ENCODE peak calls at places on chromosomes 5 and 9, in four cellular contexts. V, R, W and X are unnamed samples.

GRCh38 chr9:21385131-21385665 is at the start of gene IFNA2:
- DNase-seq in V (no peak), R (no peak), W (no peak), X (no peak)

GRCh38 chr9:137286980-137287383 is 9.5 kb downstream of the TOR4A start:
- DNase-seq in V (no peak), R (peak), W (peak), X (peak)

GRCh38 chr9:70303268-70303667 is 44.5 kb downstream of the SMC5 start:
- DNase-seq in V (no peak), R (no peak), W (no peak), X (peak)

GRCh38 chr5:32984851-32985250 is 273.7 kb downstream of the NPR3 start:
- DNase-seq in V (no peak), R (no peak), W (no peak), X (no peak)

GRCh38 chr9:128998462-128998861 is 29.7 kb downstream of the SH3GLB2 start:
- DNase-seq in V (no peak), R (no peak), W (no peak), X (no peak)

GRCh38 chr5:109652096-109652495 is 37.6 kb upstream of the MAN2A1 start:
- DNase-seq in V (no peak), R (no peak), W (no peak), X (peak)

GRCh38 chr9:93255994-93256877 is 72.3 kb downstream of the WNK2 start:
- DNase-seq in V (peak), R (no peak), W (no peak), X (no peak)

GRCh38 chr5:170302729-170303501 is 5.3 kb upstream of the LCP2 start:
- DNase-seq in V (no peak), R (peak), W (no peak), X (no peak)

GRCh38 chr5:74107899-74108298 is 481.9 kb downstream of the ARHGEF28 start:
- DNase-seq in V (no peak), R (no peak), W (no peak), X (no peak)

GRCh38 chr5:16812911-16813310 is 123.2 kb downstream of the MYO10 start:
- DNase-seq in V (no peak), R (peak), W (no peak), X (peak)

GRCh38 chr9:93346240-93347112 is 105.0 kb upstream of the FAM120A start:
- DNase-seq in V (no peak), R (no peak), W (peak), X (no peak)

GRCh38 chr5:75373862-75374261 is 36.8 kb downstream of the HMGCR start:
- DNase-seq in V (no peak), R (no peak), W (no peak), X (no peak)

GRCh38 chr9:22274477-22274876 is 172.1 kb upstream of the DMRTA1 start:
- DNase-seq in V (no peak), R (no peak), W (no peak), X (no peak)

GRCh38 chr5:138784590-138784989 is 31.4 kb downstream of the CTNNA1 start:
- DNase-seq in V (no peak), R (no peak), W (no peak), X (peak)

GRCh38 chr9:124164800-124165199 is 92.9 kb upstream of the NEK6 start:
- DNase-seq in V (peak), R (no peak), W (no peak), X (peak)

GRCh38 chr5:108521011-108521700 is 139.3 kb upstream of the FBXL17 start:
- DNase-seq in V (no peak), R (peak), W (peak), X (no peak)

GRCh38 chr9:6984941-6985578 is 227.3 kb downstream of the KDM4C start:
- DNase-seq in V (no peak), R (no peak), W (no peak), X (peak)

GRCh38 chr5:1192971-1193590 is 8.3 kb upstream of the SLC6A19 start:
- DNase-seq in V (no peak), R (no peak), W (no peak), X (no peak)

GRCh38 chr5:73380710-73381586 is 67.6 kb downstream of the FOXD1 start:
- DNase-seq in V (no peak), R (no peak), W (no peak), X (no peak)

GRCh38 chr9:8457050-8457449 is 657.5 kb upstream of the DMAC1 start:
- DNase-seq in V (no peak), R (no peak), W (no peak), X (no peak)

GRCh38 chr9:76218151-76218867 is 175.9 kb downstream of the RFK start:
- DNase-seq in V (no peak), R (no peak), W (no peak), X (no peak)

GRCh38 chr5:89213584-89213983 is 330.6 kb upstream of the MEF2C start:
- DNase-seq in V (no peak), R (peak), W (peak), X (peak)

GRCh38 chr5:54291498-54291897 is 18.9 kb downstream of the ARL15 start:
- DNase-seq in V (no peak), R (no peak), W (no peak), X (no peak)

GRCh38 chr5:151811593-151812321 is 40.0 kb downstream of the G3BP1 start:
- DNase-seq in V (no peak), R (no peak), W (peak), X (peak)

GRCh38 chr5:97044057-97044456 is 98.4 kb downstream of the LIX1 start:
- DNase-seq in V (no peak), R (peak), W (peak), X (no peak)

GRCh38 chr9:88534456-88535225 is at the start of gene NXNL2:
- DNase-seq in V (peak), R (peak), W (peak), X (peak)

GRCh38 chr5:168364738-168365550 is 73.5 kb downstream of the WWC1 start:
- DNase-seq in V (peak), R (no peak), W (peak), X (peak)
- H3K4me3 ChIP-seq in V (no peak), R (no peak), W (no peak), X (no peak)

GRCh38 chr5:132526290-132526973 is 16.9 kb downstream of the IL5 start:
- DNase-seq in V (no peak), R (peak), W (peak), X (peak)
- TF ChIP-seq CTCF in V (no peak), R (peak), W (peak), X (peak)

DNA sequence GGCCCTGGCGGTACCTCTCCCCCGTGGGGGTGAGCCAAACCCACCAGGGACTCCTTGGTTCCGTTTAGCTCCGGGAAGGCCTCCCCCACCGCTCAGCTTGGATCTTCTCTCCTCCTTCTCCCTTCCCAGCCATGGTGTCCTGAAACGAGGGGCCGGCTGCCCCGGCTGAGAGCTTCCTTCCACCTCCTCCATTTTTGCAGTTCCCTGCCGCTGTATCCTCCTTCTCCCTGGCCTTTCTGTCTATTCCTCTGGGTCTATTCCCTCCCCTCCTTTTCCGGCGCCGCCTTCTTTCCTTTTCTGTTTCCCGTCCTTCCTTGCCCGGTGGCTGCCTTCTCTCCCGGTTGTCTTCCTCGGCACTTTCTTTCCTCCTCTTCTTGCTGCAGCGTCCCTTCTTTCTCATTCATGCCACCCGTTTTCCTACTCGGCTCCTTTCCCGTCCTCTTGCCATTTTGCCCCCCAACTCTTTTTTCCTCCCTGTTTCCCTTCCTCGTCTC is 110.4 kb downstream of the LIFR start:
- DNase-seq in V (no peak), R (no peak), W (no peak), X (no peak)
- H3K4me3 ChIP-seq in V (no peak), R (no peak), W (peak), X (peak)

GRCh38 chr5:115841382-115842088 is at the start of the genes AP3S1 and ATG12:
- DNase-seq in V (peak), R (peak), W (peak), X (peak)

GRCh38 chr5:115843444-115844130 is 1.9 kb downstream of the AP3S1 start:
- DNase-seq in V (no peak), R (no peak), W (no peak), X (no peak)

GRCh38 chr5:115840825-115841224 is 540 bp downstream of the ATG12 start:
- DNase-seq in V (no peak), R (no peak), W (no peak), X (no peak)

GRCh38 chr5:115842952-115843351 is 1.2 kb downstream of the AP3S1 start:
- DNase-seq in V (no peak), R (no peak), W (no peak), X (no peak)

DNA sequence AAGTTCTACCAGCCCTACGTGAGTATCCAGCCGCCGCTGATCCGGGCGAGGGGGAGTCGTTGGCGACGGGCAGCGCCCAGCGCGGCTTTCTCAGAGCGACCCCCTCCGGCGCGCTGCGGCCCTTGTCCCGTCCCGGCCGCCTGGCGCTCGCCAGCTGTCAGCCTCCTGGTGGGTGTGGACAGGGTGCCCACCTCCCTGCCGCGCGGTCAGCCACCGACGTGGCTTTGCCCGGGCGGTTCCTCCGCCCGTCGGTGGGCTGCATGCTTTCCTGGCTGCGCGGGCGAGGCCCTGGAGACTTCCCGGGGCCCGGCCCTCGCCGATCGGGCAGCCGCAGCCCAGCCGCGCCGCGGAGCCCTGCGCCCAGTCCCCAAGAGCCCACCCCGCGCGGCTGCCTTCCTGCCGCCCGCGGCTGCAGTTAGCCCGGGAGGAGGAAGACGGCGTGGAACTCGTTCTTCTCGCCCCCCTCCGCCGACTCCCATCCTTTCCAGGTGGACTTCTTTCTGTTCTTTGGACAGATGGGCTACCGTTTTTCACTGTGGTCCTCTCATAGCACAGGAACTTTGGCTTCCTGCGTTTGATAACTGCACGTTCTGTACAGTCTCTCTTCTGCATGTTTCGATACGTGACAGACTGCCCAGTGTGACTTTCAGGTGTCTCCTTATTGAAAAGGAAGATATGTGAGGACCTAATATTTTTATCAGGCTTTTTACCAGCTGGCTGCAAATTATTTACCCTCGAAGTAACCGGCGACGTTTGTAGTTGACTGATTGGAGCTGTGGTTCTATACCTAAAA is 550 bp downstream of the AP3S1 start:
- DNase-seq in V (no peak), R (peak), W (peak), X (peak)
- TF ChIP-seq CTCF in V (no peak), R (no peak), W (peak), X (peak)

GRCh38 chr9:25677301-25678146 is 720 bp downstream of the TUSC1 start:
- DNase-seq in V (peak), R (peak), W (peak), X (peak)
- H3K4me3 ChIP-seq in V (peak), R (peak), W (peak), X (peak)

DNA sequence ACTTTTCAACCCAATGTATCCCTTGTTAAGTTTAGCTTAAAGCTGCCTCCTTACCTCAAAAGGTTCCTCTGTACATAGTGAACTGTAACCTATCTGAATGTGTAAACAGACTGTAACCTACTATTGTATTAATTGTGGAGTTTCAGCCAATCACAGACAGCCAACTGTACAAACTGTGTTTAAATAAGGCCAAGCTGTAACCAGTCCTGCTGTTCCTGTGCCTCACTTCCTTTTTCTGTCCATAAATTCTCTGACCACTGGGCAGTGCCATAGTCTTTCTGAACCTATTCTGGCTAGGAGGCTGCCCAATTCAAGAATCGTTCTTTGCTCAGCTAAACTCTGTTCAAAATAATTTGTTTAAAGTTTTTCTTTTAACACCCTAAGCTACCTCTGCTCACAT is 74.7 kb upstream of the DAPK1 start:
- DNase-seq in V (no peak), R (no peak), W (no peak), X (no peak)
- TF ChIP-seq CTCF in V (no peak), R (no peak), W (peak), X (no peak)

DNA sequence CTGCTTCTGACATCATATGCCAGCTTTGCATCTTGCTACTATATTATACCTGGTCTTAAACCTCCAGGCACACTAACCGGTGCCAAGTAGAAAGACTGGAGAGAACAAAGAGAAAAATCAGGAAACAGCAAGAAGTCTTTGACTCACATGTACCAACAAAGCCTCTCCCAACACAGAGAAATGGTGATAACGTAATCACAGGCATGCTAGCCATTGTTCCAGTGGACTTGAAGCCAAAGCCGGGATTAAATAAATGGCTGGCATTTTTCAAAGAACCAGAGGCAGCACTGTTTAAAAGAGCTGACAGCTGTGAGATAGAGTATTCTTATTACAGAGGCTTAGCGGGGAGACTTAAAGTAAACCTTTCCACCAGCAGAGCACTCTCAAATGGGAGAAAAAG is 148.4 kb upstream of the NFIL3 start:
- DNase-seq in V (no peak), R (no peak), W (peak), X (no peak)
- H3K4me3 ChIP-seq in V (no peak), R (no peak), W (no peak), X (no peak)